ENCODE peak calls at places on chromosomes 1 and 21, in five cellular contexts. C, B, K, L and P are unnamed samples.
A peak's percentile ranks its signal among the peaks of the same experiment; 100 is the strongest.

GRCh38 chr1:162326559-162326958 is 50.1 kb downstream of the SPATA46 start:
- DNase-seq in K (no peak), L (no peak), C (no peak), B (no peak), P (no peak)

GRCh38 chr1:226641671-226642231 is 93.2 kb downstream of the STUM start:
- DNase-seq in C (no peak), L (no peak), K (no peak), B (no peak), P (no peak)

GRCh38 chr21:14528815-14529214 is 17.3 kb downstream of the SAMSN1 start:
- DNase-seq in B (no peak), L (no peak), K (no peak), C (no peak), P (no peak)

GRCh38 chr1:208420021-208420420 is 175.8 kb upstream of the PLXNA2 start:
- DNase-seq in L (no peak), B (no peak), C (no peak), K (no peak), P (no peak)

GRCh38 chr1:158049867-158050266 is 56.4 kb downstream of the KIRREL1 start:
- DNase-seq in B (no peak), L (no peak), K (no peak), C (no peak), P (no peak)

GRCh38 chr1:92934395-92935378 is 26.6 kb downstream of the DIPK1A start:
- DNase-seq in L (no peak), B (peak; percentile 44), K (no peak), C (peak; percentile 79), P (peak; percentile 65)

GRCh38 chr1:93056214-93056613 is 22.9 kb upstream of the MTF2 start:
- DNase-seq in L (no peak), C (no peak), B (no peak), K (no peak), P (no peak)

GRCh38 chr21:36159356-36159921 is 2.8 kb downstream of the DOP1B start:
- DNase-seq in B (peak; percentile 50), K (no peak), L (no peak), C (no peak), P (no peak)

GRCh38 chr1:2502210-2502609 is 24.2 kb downstream of the PANK4 start:
- DNase-seq in L (no peak), K (no peak), C (no peak), B (no peak), P (no peak)

GRCh38 chr1:62288669-62289068 is 30.6 kb downstream of the KANK4 start:
- DNase-seq in K (no peak), B (no peak), L (no peak), C (no peak), P (no peak)

GRCh38 chr1:117059334-117059677 is 820 bp upstream of the TTF2 start:
- DNase-seq in C (peak; percentile 57), B (peak; percentile 76), L (no peak), K (peak; percentile 49), P (peak; percentile 65)

GRCh38 chr1:152683846-152684245 is 2.1 kb upstream of the LCE2B start:
- DNase-seq in K (no peak), B (no peak), L (no peak), C (no peak), P (no peak)

GRCh38 chr1:185244015-185244747 is 72.9 kb downstream of the IVNS1ABP start:
- DNase-seq in B (no peak), K (peak; percentile 32), L (no peak), C (no peak), P (no peak)

GRCh38 chr21:44903054-44903685 is 17.5 kb downstream of the ITGB2 start:
- DNase-seq in B (no peak), K (no peak), C (no peak), L (no peak), P (no peak)